ENCODE peak calls at places on chromosome 19, in seven cellular contexts. X, R, I, L, D, H and Q are unnamed samples.

GRCh38 chr19:8148410-8149231 is 771 bp downstream of the FBN3 start:
- DNase-seq in X (peak), R (peak), I (no peak), L (no peak), D (peak), H (no peak), Q (peak)

GRCh38 chr19:20470345-20471119 is 95.0 kb downstream of the ZNF737 start:
- DNase-seq in X (no peak), R (no peak), I (no peak), L (no peak), D (no peak), H (no peak), Q (no peak)

GRCh38 chr19:51711702-51712101 is 12.1 kb downstream of the HAS1 start:
- DNase-seq in X (no peak), R (no peak), I (no peak), L (no peak), D (no peak), H (no peak), Q (no peak)

GRCh38 chr19:46428278-46429141 is at the start of gene PNMA8C:
- DNase-seq in X (peak), R (peak), I (no peak), L (peak), D (peak), H (peak), Q (peak)

GRCh38 chr19:8251025-8251472 is 41.9 kb downstream of the CERS4 start:
- DNase-seq in X (no peak), R (no peak), I (no peak), L (peak), D (no peak), H (no peak), Q (no peak)

GRCh38 chr19:5719274-5719960 is 529 bp downstream of the LONP1 start:
- DNase-seq in X (no peak), R (no peak), I (peak), L (peak), D (peak), H (peak), Q (no peak)

GRCh38 chr19:42560731-42561130 is 32.5 kb upstream of the CEACAM1 start:
- DNase-seq in X (no peak), R (no peak), I (no peak), L (no peak), D (no peak), H (no peak), Q (no peak)

GRCh38 chr19:31232220-31232619 is 117.0 kb downstream of the TSHZ3 start:
- DNase-seq in X (no peak), R (no peak), I (no peak), L (peak), D (no peak), H (peak), Q (peak)

GRCh38 chr19:51339313-51339686 is 2.6 kb downstream of the VSIG10L start:
- DNase-seq in X (peak), R (no peak), I (no peak), L (no peak), D (no peak), H (no peak), Q (peak)

GRCh38 chr19:4130635-4131438 is 6.9 kb upstream of the MAP2K2 start:
- DNase-seq in X (no peak), R (no peak), I (peak), L (peak), D (no peak), H (peak), Q (no peak)

GRCh38 chr19:32675720-32676185 is at the start of gene RGS9BP:
- DNase-seq in X (peak), R (peak), I (peak), L (peak), D (peak), H (peak), Q (peak)

GRCh38 chr19:7788933-7789323 is 25.9 kb downstream of the CLEC4M start:
- DNase-seq in X (no peak), R (no peak), I (no peak), L (no peak), D (peak), H (no peak), Q (no peak)

GRCh38 chr19:55069137-55069858 is 6.3 kb upstream of the RDH13 start:
- DNase-seq in X (peak), R (no peak), I (peak), L (no peak), D (peak), H (peak), Q (peak)

GRCh38 chr19:9014809-9015208 is 4.6 kb upstream of the MUC16 start:
- DNase-seq in X (no peak), R (no peak), I (peak), L (no peak), D (no peak), H (no peak), Q (no peak)

GRCh38 chr19:53878786-53879144 is 3.2 kb upstream of the PRKCG start:
- DNase-seq in X (no peak), R (no peak), I (no peak), L (no peak), D (no peak), H (peak), Q (no peak)

GRCh38 chr19:38172001-38172400 is 52.0 kb downstream of the DPF1 start:
- DNase-seq in X (no peak), R (no peak), I (no peak), L (no peak), D (no peak), H (no peak), Q (no peak)

GRCh38 chr19:52923782-52924593 is 760 bp upstream of the ZNF888 start:
- DNase-seq in X (peak), R (no peak), I (peak), L (no peak), D (peak), H (peak), Q (peak)

GRCh38 chr19:58007285-58007684 is 4.7 kb upstream of the ZNF606 start:
- DNase-seq in X (peak), R (no peak), I (no peak), L (no peak), D (no peak), H (no peak), Q (peak)

GRCh38 chr19:46073268-46073922 is 32.6 kb upstream of the IGFL4 start:
- DNase-seq in X (no peak), R (no peak), I (peak), L (peak), D (no peak), H (no peak), Q (no peak)

GRCh38 chr19:10501971-10502523 is 1.1 kb downstream of the KEAP1 start:
- DNase-seq in X (peak), R (no peak), I (no peak), L (peak), D (peak), H (peak), Q (peak)

GRCh38 chr19:30742539-30742938 is 370.4 kb downstream of the ZNF536 start:
- DNase-seq in X (no peak), R (no peak), I (no peak), L (no peak), D (no peak), H (no peak), Q (no peak)

GRCh38 chr19:50557009-50557613 is 11.1 kb downstream of the LRRC4B start:
- DNase-seq in X (no peak), R (no peak), I (no peak), L (no peak), D (peak), H (no peak), Q (no peak)

GRCh38 chr19:12047868-12048267 is 4.9 kb downstream of the ZNF878 start:
- DNase-seq in X (no peak), R (no peak), I (no peak), L (peak), D (no peak), H (no peak), Q (no peak)

GRCh38 chr19:48513289-48514122 is 1.9 kb upstream of the LMTK3 start:
- DNase-seq in X (peak), R (no peak), I (peak), L (peak), D (peak), H (peak), Q (peak)

GRCh38 chr19:44824758-44825157 is 15.9 kb downstream of the BCAM start:
- DNase-seq in X (no peak), R (no peak), I (no peak), L (no peak), D (no peak), H (no peak), Q (no peak)

GRCh38 chr19:1084024-1084868 is 10.9 kb downstream of the POLR2E start:
- DNase-seq in X (no peak), R (no peak), I (no peak), L (no peak), D (no peak), H (no peak), Q (no peak)
- H3K23ac ChIP-seq in X (no peak), R (peak), I (no peak), L (no peak), D (no peak), H (no peak), Q (no peak)

GRCh38 chr19:56933014-56933705 is 92.6 kb upstream of the PEG3 start:
- DNase-seq in X (no peak), R (no peak), I (no peak), L (no peak), D (no peak), H (no peak), Q (peak)

GRCh38 chr19:56930647-56931592 is 90.4 kb upstream of the PEG3 start:
- DNase-seq in X (no peak), R (no peak), I (no peak), L (no peak), D (no peak), H (no peak), Q (no peak)

DNA sequence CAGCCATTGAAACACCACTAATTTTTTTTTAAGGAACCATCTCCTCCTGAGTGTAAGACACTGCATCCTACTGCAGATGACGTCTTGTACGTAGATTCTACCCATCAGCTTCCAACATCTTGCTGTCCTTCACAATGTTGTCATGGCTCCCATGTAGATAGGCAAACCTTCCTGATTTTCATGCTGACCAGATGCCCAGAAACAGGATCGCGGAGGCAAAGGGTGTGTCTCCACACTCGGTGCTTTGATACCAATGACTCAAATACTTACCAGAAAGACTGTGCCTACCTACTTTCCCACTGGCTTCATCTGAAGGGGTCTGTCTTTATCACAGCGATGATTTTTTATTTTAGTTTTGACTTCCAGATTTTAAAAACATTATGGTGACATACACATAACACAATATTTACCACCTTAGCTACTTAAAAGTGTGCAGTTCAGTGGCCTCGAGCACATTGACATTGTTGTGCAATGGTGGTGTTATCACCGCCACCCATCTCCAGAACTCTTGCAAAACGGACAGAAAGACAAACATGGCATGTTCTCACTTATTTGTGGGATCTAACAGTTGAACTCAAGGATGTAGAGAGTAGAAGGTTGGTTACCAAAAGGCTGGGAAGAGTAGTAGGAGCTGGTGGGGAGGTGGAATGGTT is 94.0 kb upstream of the PEG3 start:
- DNase-seq in X (no peak), R (no peak), I (peak), L (no peak), D (no peak), H (no peak), Q (no peak)
- H3K23ac ChIP-seq in X (no peak), R (no peak), I (no peak), L (no peak), D (no peak), H (no peak), Q (no peak)

GRCh38 chr19:2302319-2303208 is 5.4 kb downstream of the LINGO3 start:
- DNase-seq in X (peak), R (peak), I (no peak), L (peak), D (peak), H (peak), Q (peak)
- H3K23ac ChIP-seq in X (no peak), R (peak), I (no peak), L (no peak), D (no peak), H (peak), Q (no peak)

GRCh38 chr19:3019211-3019854 is 9.7 kb downstream of the TLE2 start:
- DNase-seq in X (no peak), R (no peak), I (no peak), L (no peak), D (no peak), H (no peak), Q (no peak)
- H3K23ac ChIP-seq in X (no peak), R (no peak), I (no peak), L (no peak), D (no peak), H (no peak), Q (no peak)

DNA sequence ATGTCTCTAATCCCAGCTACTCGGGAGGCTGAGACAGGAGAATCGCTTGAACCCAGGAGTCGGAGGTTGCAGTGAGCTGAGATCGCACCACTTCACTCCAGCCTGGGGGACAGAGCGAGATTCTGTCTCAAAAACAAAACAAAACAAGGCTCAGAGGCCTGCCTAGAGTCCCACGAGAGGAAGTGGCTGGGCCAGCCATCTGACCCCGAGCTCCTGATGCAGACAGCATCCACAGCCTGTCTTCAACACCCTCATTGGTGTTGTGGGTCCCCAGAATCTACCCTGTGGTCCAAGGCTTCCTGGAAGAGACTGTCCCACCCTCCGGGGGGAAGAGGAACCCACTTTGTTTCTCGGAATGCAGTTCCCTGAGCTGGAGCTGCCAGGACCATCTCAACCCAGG is 24.7 kb downstream of the RFX1 start:
- DNase-seq in X (no peak), R (no peak), I (no peak), L (no peak), D (no peak), H (no peak), Q (no peak)
- H3K23ac ChIP-seq in X (no peak), R (no peak), I (no peak), L (no peak), D (no peak), H (no peak), Q (no peak)

GRCh38 chr19:28963481-28964245 is 249.3 kb downstream of the UQCRFS1 start:
- DNase-seq in X (no peak), R (no peak), I (no peak), L (peak), D (no peak), H (no peak), Q (no peak)
- H3K23ac ChIP-seq in X (no peak), R (no peak), I (no peak), L (no peak), D (no peak), H (no peak), Q (no peak)

GRCh38 chr19:18001837-18002345 is 6.1 kb upstream of the ARRDC2 start:
- DNase-seq in X (no peak), R (no peak), I (no peak), L (no peak), D (no peak), H (no peak), Q (no peak)
- H3K23ac ChIP-seq in X (no peak), R (no peak), I (no peak), L (no peak), D (no peak), H (no peak), Q (no peak)

DNA sequence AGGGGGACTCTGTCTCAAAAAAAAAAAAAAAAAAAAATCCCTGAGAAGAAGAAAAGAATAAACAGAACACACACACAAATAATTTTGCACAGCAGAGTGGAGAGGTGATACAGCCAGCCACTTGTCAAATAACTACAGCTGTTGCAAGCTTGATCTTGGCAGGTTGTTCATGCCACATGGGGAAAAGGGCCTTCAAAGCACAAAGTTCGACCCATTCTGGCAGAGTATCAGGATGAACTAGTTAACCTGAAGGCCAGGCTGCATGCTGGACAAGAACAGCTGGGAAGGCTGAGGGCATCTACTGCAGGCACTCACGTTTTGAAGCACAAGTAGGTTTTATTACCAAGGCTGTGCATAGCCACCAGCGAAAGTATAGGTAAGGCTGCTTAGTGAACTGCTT is 104.1 kb downstream of the KCTD15 start:
- DNase-seq in X (no peak), R (no peak), I (no peak), L (no peak), D (no peak), H (no peak), Q (no peak)
- H3K23ac ChIP-seq in X (no peak), R (no peak), I (no peak), L (no peak), D (no peak), H (no peak), Q (no peak)

GRCh38 chr19:35279374-35279773 is 3.0 kb upstream of the HAMP start:
- DNase-seq in X (no peak), R (no peak), I (no peak), L (no peak), D (no peak), H (no peak), Q (no peak)

GRCh38 chr19:35278578-35279284 is 3.6 kb upstream of the HAMP start:
- DNase-seq in X (no peak), R (no peak), I (no peak), L (no peak), D (no peak), H (no peak), Q (no peak)

GRCh38 chr19:35276706-35277281 is 5.5 kb upstream of the HAMP start:
- DNase-seq in X (no peak), R (no peak), I (no peak), L (no peak), D (no peak), H (no peak), Q (no peak)

GRCh38 chr19:35281303-35281702 is 1.0 kb upstream of the HAMP start:
- DNase-seq in X (no peak), R (no peak), I (no peak), L (no peak), D (no peak), H (no peak), Q (no peak)

GRCh38 chr19:35279985-35280821 is 2.1 kb upstream of the HAMP start:
- DNase-seq in X (no peak), R (no peak), I (no peak), L (no peak), D (no peak), H (no peak), Q (no peak)
- H3K23ac ChIP-seq in X (no peak), R (peak), I (no peak), L (no peak), D (no peak), H (no peak), Q (no peak)

DNA sequence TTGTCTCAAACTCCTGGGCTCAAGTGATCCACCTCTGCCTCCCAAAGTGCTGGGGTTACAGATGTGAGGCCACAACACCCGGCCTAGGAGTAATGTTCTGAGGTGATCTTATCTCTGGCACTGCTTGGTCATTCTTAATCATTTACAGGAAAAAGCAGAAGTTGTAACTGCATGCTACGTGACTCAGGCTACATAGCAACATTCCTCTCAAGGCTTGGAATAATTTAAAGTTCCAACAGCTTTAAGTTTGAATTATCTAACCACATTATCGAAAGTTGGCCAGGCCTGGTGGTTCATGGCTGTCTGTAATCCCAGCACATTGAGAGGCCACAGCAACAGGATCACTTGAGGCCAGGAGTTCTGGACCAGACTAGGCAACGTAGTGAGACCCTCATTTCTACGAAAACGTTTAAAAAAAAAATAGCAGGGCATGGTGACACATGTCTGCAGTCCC is 3.9 kb upstream of the B9D2 start:
- DNase-seq in X (no peak), R (no peak), I (peak), L (peak), D (no peak), H (peak), Q (no peak)
- H3K23ac ChIP-seq in X (no peak), R (no peak), I (no peak), L (peak), D (no peak), H (no peak), Q (no peak)